ENCODE peak calls at places on chromosomes 12 and 14, in five cellular contexts. I is ovary, T is stomach, P is psoas muscle, E is SK-N-SH. U is an unnamed sample.

GRCh38 chr14:54498579-54498978 is 9.8 kb upstream of the GMFB start:
- DNase-seq in E (no peak), I (no peak), T (no peak), P (no peak), U (no peak)

GRCh38 chr12:64696065-64696741 is 63.0 kb downstream of the GNS start:
- DNase-seq in I (no peak), P (no peak), T (no peak), E (peak; percentile 27), U (no peak)

GRCh38 chr14:53355581-53356112 is 202.5 kb upstream of the DDHD1 start:
- DNase-seq in E (no peak), P (no peak), I (no peak), T (no peak), U (no peak)

GRCh38 chr14:61566537-61567225 is 128.6 kb upstream of the HIF1A start:
- DNase-seq in E (no peak), P (no peak), T (no peak), I (no peak), U (peak; percentile 13)

GRCh38 chr14:23447634-23448353 is 12.3 kb upstream of the MYH7 start:
- DNase-seq in P (no peak), T (peak; percentile 43), E (no peak), I (no peak), U (no peak)

GRCh38 chr14:61598980-61599379 is 96.3 kb upstream of the HIF1A start:
- DNase-seq in I (no peak), E (no peak), T (no peak), P (no peak), U (no peak)

GRCh38 chr12:129750426-129750825 is 153.4 kb downstream of the TMEM132D start:
- DNase-seq in T (no peak), P (no peak), I (no peak), E (no peak), U (no peak)

GRCh38 chr12:102350070-102350469 is 130.3 kb downstream of the IGF1 start:
- DNase-seq in P (no peak), I (no peak), T (no peak), E (no peak), U (no peak)

GRCh38 chr14:90536092-90536491 is 139.3 kb downstream of the CALM1 start:
- DNase-seq in T (no peak), P (no peak), I (peak; percentile 77), E (no peak), U (peak; percentile 50)

DNA sequence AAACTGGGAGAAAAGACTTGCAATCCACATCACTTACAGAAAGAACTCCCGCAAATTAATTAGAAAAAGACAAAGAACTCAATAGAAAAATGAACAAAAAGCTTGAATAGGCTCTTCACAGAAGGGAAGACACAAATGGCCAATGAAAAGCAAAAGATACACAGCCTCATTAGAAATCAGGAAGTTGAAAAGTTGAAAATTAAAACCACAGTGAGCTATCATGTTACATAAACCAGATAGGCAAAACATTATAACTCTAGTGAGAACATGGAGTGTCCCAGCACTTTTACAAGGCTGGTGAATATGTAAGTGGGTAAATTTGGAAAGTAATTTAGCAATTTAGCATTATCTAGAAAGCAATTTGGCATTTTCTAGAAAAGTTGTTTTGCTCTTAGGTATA is 158.4 kb upstream of the RASSF8 start:
- DNase-seq in P (no peak), E (no peak), I (no peak), T (no peak), U (no peak)
- TF ChIP-seq CTCF in P (no peak), E (no peak), I (no peak), T (no peak), U (no peak)

GRCh38 chr12:41656454-41656853 is 468.3 kb downstream of the PDZRN4 start:
- DNase-seq in T (no peak), I (no peak), E (no peak), P (no peak), U (no peak)
- H3K4me3 ChIP-seq in T (no peak overlapping the region), I (no peak overlapping the region), E (no peak overlapping the region), P (no peak overlapping the region), U (no peak overlapping the region)

DNA sequence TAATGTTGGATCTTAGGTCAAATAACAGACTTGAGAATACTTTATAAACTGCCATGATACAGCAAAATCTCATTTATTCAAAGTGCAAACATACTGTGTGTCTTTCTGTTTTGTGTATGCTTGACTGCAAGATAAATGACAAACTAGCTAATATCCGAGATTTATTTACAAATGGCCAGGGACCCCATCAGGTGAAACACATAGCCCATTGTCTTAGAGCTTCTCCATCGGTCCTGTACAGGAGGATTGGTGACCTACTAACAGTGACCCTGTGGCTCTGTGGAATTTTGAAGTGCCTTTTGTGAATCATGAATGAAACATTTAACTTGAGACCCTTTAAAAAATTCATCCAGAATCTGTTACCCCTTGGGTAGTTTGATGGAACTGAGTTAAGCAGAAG is 27.1 kb downstream of the SLC25A29 start:
- DNase-seq in P (no peak), I (no peak), T (no peak), E (no peak), U (no peak)
- H3K27ac ChIP-seq in P (peak overlapping the region; percentile 9), I (no peak overlapping the region), T (no peak overlapping the region), E (peak overlapping the region; percentile 45), U (no peak overlapping the region)

GRCh38 chr12:18690653-18691052 is 47.2 kb downstream of the PLCZ1 start:
- DNase-seq in T (no peak), P (no peak), I (no peak), E (no peak), U (no peak)
- TF ChIP-seq CTCF in T (no peak), P (no peak), I (no peak), E (no peak), U (no peak)

GRCh38 chr14:52014601-52015267 is 25.4 kb downstream of the RTRAF start:
- DNase-seq in P (no peak), E (peak; percentile 62), T (no peak), I (no peak), U (no peak)
- H3K4me3 ChIP-seq in P (no peak overlapping the region), E (no peak overlapping the region), T (no peak overlapping the region), I (no peak overlapping the region), U (no peak overlapping the region)

DNA sequence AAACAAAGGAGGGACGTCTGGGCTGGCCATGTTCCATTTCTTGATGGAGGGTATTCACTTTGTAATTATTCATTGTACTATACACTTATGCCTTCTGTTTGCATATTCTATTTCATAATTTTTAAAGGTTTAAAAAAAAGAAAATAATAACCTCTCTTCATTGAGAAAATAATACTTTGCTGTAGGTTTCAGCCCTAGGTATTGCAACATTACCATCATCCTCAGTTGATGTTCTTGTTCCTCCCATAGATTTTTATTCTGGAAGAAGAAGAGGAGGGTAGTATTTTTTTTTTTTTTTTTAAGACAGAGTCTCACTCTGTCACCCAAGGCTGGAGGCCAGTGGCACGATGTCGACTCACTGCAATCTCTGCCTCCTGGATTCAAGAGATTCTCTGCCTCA is 54.7 kb downstream of the PHLDA1 start:
- DNase-seq in P (no peak), E (no peak), T (no peak), I (no peak), U (no peak)
- H3K27ac ChIP-seq in P (no peak overlapping the region), E (peak overlapping the region; percentile 99), T (peak overlapping the region; percentile 77), I (no peak overlapping the region), U (no peak overlapping the region)

GRCh38 chr12:89539425-89540117 is 13.7 kb upstream of the POC1B start:
- DNase-seq in P (no peak), I (no peak), T (no peak), E (no peak), U (no peak)
- TF ChIP-seq CTCF in P (no peak), I (no peak), T (no peak), E (no peak), U (no peak)

GRCh38 chr12:113405687-113406086 is 2.0 kb upstream of the SDS start:
- DNase-seq in T (no peak), P (no peak), I (no peak), E (no peak), U (no peak)

GRCh38 chr12:113400362-113400761 is 3.3 kb downstream of the SDS start:
- DNase-seq in E (no peak), I (no peak), P (no peak), T (no peak), U (no peak)

GRCh38 chr12:113401066-113402000 is 2.4 kb downstream of the SDS start:
- DNase-seq in E (no peak), P (no peak), I (no peak), T (no peak), U (no peak)

GRCh38 chr12:113402586-113403260 is 964 bp downstream of the SDS start:
- DNase-seq in T (no peak), P (no peak), E (no peak), I (no peak), U (no peak)

GRCh38 chr12:113403435-113404415 is at the start of gene SDS:
- DNase-seq in E (peak; percentile 63), T (peak; percentile 31), I (peak; percentile 75), P (no peak), U (peak; percentile 93)
- H3K4me3 ChIP-seq in E (no peak within 1 kb of the TSS), T (no peak within 1 kb of the TSS), I (no peak within 1 kb of the TSS), P (peak within 1 kb of the TSS; percentile 13), U (peak within 1 kb of the TSS; percentile 54)

DNA sequence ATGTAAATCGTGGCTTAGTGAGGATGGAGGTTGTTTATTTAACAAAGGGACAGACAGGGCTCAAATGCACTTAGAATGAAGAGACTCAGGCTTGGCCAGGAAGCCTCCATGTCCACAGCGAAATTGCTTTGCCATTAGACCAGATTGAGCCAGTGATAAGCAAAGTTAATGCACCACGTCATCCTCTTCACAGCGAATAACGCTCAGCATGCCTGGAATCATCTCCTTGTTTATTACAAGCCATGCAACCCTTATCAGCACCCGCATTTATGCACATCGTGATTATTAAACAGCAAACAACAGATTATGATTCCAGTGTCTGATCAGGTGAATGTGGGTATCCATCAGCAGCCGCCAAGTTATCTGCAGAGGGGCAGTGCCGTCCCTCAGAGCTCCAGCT is 175.0 kb upstream of the TMEM132C start:
- DNase-seq in T (no peak), P (no peak), E (peak; percentile 44), I (no peak), U (no peak)
- H3K27ac ChIP-seq in T (no peak overlapping the region), P (no peak overlapping the region), E (no peak overlapping the region), I (no peak overlapping the region), U (no peak overlapping the region)

DNA sequence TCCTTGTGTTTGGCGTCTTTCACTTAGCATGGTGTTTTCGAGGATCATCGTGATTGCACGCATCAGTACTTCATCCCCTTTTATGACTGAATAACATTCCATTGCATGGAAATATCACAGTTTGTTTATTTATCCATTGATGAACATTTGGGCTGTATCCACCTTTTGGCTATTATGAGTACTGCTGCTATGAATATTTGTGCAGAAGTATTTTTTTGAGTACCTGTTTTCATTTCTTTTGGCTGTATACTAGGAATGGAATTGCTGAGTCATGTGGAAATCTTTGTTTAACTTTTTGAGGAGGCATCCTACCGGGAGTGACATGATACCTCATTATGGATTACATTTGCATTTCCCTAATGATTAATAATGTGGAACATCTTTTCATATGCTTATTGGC is 66.4 kb downstream of the WNK1 start:
- DNase-seq in T (no peak), P (no peak), E (no peak), I (no peak), U (no peak)
- TF ChIP-seq CTCF in T (no peak), P (no peak), E (peak; percentile 16), I (no peak), U (no peak)

U was measured in right lobe of liver.